ENCODE peak calls at places on chromosomes 11 and 22, in six cellular contexts. One of them, this sample, is unnamed.

GRCh38 chr11:18046116-18046777 is at the start of gene TPH1:
- DNase-seq in omental fat pad: peak
- DNase-seq in progenitor cell of endocrine pancreas: peak
- DNase-seq in choroid plexus epithelial cell: peak
- DNase-seq in IMR-90: peak
- DNase-seq in lung: peak
- DNase-seq in this sample: peak

GRCh38 chr11:14347991-14348390 is 11.0 kb downstream of the RRAS2 start:
- DNase-seq in progenitor cell of endocrine pancreas: no peak
- DNase-seq in lung: no peak
- DNase-seq in choroid plexus epithelial cell: no peak
- DNase-seq in IMR-90: no peak
- DNase-seq in omental fat pad: no peak
- DNase-seq in this sample: no peak

GRCh38 chr11:73372371-73372993 is 3.7 kb upstream of the RELT start:
- DNase-seq in omental fat pad: no peak
- DNase-seq in choroid plexus epithelial cell: peak
- DNase-seq in lung: no peak
- DNase-seq in IMR-90: no peak
- DNase-seq in progenitor cell of endocrine pancreas: no peak
- DNase-seq in this sample: no peak

GRCh38 chr11:130247289-130247688 is 67.4 kb downstream of the ZBTB44 start:
- DNase-seq in IMR-90: no peak
- DNase-seq in omental fat pad: no peak
- DNase-seq in lung: no peak
- DNase-seq in choroid plexus epithelial cell: no peak
- DNase-seq in progenitor cell of endocrine pancreas: no peak
- DNase-seq in this sample: no peak

GRCh38 chr22:37457093-37457893 is 28.9 kb downstream of the MFNG start:
- DNase-seq in choroid plexus epithelial cell: peak
- DNase-seq in IMR-90: peak
- DNase-seq in omental fat pad: peak
- DNase-seq in lung: peak
- DNase-seq in progenitor cell of endocrine pancreas: peak
- DNase-seq in this sample: peak

GRCh38 chr11:94635072-94635471 is 67.9 kb downstream of the PIWIL4 start:
- DNase-seq in choroid plexus epithelial cell: no peak
- DNase-seq in omental fat pad: no peak
- DNase-seq in IMR-90: no peak
- DNase-seq in progenitor cell of endocrine pancreas: no peak
- DNase-seq in lung: no peak
- DNase-seq in this sample: no peak

GRCh38 chr22:37865510-37865909 is 16.3 kb downstream of the EIF3L start:
- DNase-seq in IMR-90: no peak
- DNase-seq in choroid plexus epithelial cell: no peak
- DNase-seq in omental fat pad: no peak
- DNase-seq in progenitor cell of endocrine pancreas: no peak
- DNase-seq in lung: no peak
- DNase-seq in this sample: no peak

GRCh38 chr22:30445438-30445936 is 19.9 kb downstream of the MTFP1 start:
- DNase-seq in progenitor cell of endocrine pancreas: no peak
- DNase-seq in lung: no peak
- DNase-seq in IMR-90: peak
- DNase-seq in omental fat pad: no peak
- DNase-seq in choroid plexus epithelial cell: peak
- DNase-seq in this sample: no peak

GRCh38 chr11:15275141-15275540 is 160.4 kb downstream of the INSC start:
- DNase-seq in choroid plexus epithelial cell: no peak
- DNase-seq in lung: no peak
- DNase-seq in IMR-90: no peak
- DNase-seq in progenitor cell of endocrine pancreas: no peak
- DNase-seq in omental fat pad: no peak
- DNase-seq in this sample: no peak

GRCh38 chr11:30381879-30382278 is 59.0 kb downstream of the ARL14EP start:
- DNase-seq in lung: no peak
- DNase-seq in progenitor cell of endocrine pancreas: no peak
- DNase-seq in IMR-90: no peak
- DNase-seq in omental fat pad: no peak
- DNase-seq in choroid plexus epithelial cell: no peak
- DNase-seq in this sample: no peak

GRCh38 chr11:122020902-122021301 is 95.1 kb downstream of the BLID start:
- DNase-seq in progenitor cell of endocrine pancreas: no peak
- DNase-seq in IMR-90: peak
- DNase-seq in choroid plexus epithelial cell: peak
- DNase-seq in lung: no peak
- DNase-seq in omental fat pad: no peak
- DNase-seq in this sample: peak

GRCh38 chr22:29266564-29267461 is 968 bp downstream of the RHBDD3 start:
- DNase-seq in progenitor cell of endocrine pancreas: no peak
- DNase-seq in lung: no peak
- DNase-seq in choroid plexus epithelial cell: peak
- DNase-seq in IMR-90: peak
- DNase-seq in omental fat pad: no peak
- DNase-seq in this sample: peak

GRCh38 chr11:1392111-1392510 is 2.4 kb downstream of the BRSK2 start:
- DNase-seq in lung: no peak
- DNase-seq in choroid plexus epithelial cell: no peak
- DNase-seq in progenitor cell of endocrine pancreas: no peak
- DNase-seq in omental fat pad: no peak
- DNase-seq in IMR-90: no peak
- DNase-seq in this sample: no peak

GRCh38 chr11:120244476-120244875 is 4.5 kb downstream of the POU2F3 start:
- DNase-seq in lung: no peak
- DNase-seq in choroid plexus epithelial cell: peak
- DNase-seq in IMR-90: peak
- DNase-seq in progenitor cell of endocrine pancreas: no peak
- DNase-seq in omental fat pad: no peak
- DNase-seq in this sample: no peak

GRCh38 chr11:44947114-44947513 is 3.6 kb downstream of the TP53I11 start:
- DNase-seq in IMR-90: no peak
- DNase-seq in choroid plexus epithelial cell: no peak
- DNase-seq in lung: no peak
- DNase-seq in omental fat pad: no peak
- DNase-seq in progenitor cell of endocrine pancreas: no peak
- DNase-seq in this sample: no peak

GRCh38 chr11:3841426-3842304 is 906 bp upstream of the RHOG start:
- DNase-seq in progenitor cell of endocrine pancreas: peak
- DNase-seq in omental fat pad: peak
- DNase-seq in lung: peak
- DNase-seq in IMR-90: peak
- DNase-seq in choroid plexus epithelial cell: peak
- DNase-seq in this sample: peak

GRCh38 chr11:31325162-31325561 is 44.4 kb downstream of the DCDC1 start:
- DNase-seq in choroid plexus epithelial cell: peak
- DNase-seq in lung: no peak
- DNase-seq in progenitor cell of endocrine pancreas: no peak
- DNase-seq in omental fat pad: no peak
- DNase-seq in IMR-90: peak
- DNase-seq in this sample: no peak

GRCh38 chr11:84855846-84856245 is 771.3 kb downstream of the DLG2 start:
- DNase-seq in omental fat pad: no peak
- DNase-seq in lung: no peak
- DNase-seq in progenitor cell of endocrine pancreas: no peak
- DNase-seq in IMR-90: peak
- DNase-seq in choroid plexus epithelial cell: peak
- DNase-seq in this sample: no peak

GRCh38 chr22:20239063-20239950 is 28.8 kb downstream of the RTN4R start:
- DNase-seq in IMR-90: peak
- DNase-seq in choroid plexus epithelial cell: no peak
- DNase-seq in omental fat pad: no peak
- DNase-seq in progenitor cell of endocrine pancreas: no peak
- DNase-seq in lung: no peak
- DNase-seq in this sample: peak

GRCh38 chr11:126949066-126949945 is 51.3 kb downstream of the KIRREL3 start:
- DNase-seq in choroid plexus epithelial cell: no peak
- DNase-seq in progenitor cell of endocrine pancreas: no peak
- DNase-seq in omental fat pad: no peak
- DNase-seq in lung: no peak
- DNase-seq in IMR-90: peak
- DNase-seq in this sample: no peak

GRCh38 chr11:71265559-71266092 is 13.2 kb upstream of the SHANK2 start:
- DNase-seq in progenitor cell of endocrine pancreas: no peak
- DNase-seq in choroid plexus epithelial cell: no peak
- DNase-seq in IMR-90: no peak
- DNase-seq in lung: no peak
- DNase-seq in omental fat pad: no peak
- DNase-seq in this sample: no peak

GRCh38 chr11:71266114-71266833 is 13.9 kb upstream of the SHANK2 start:
- DNase-seq in omental fat pad: no peak
- DNase-seq in lung: peak
- DNase-seq in choroid plexus epithelial cell: no peak
- DNase-seq in progenitor cell of endocrine pancreas: no peak
- DNase-seq in IMR-90: no peak
- DNase-seq in this sample: no peak

GRCh38 chr11:71269603-71270511 is 17.5 kb upstream of the SHANK2 start:
- DNase-seq in choroid plexus epithelial cell: no peak
- DNase-seq in progenitor cell of endocrine pancreas: no peak
- DNase-seq in lung: no peak
- DNase-seq in IMR-90: no peak
- DNase-seq in omental fat pad: no peak
- DNase-seq in this sample: no peak

GRCh38 chr11:71267807-71268421 is 15.5 kb upstream of the SHANK2 start:
- DNase-seq in progenitor cell of endocrine pancreas: no peak
- DNase-seq in omental fat pad: no peak
- DNase-seq in IMR-90: no peak
- DNase-seq in choroid plexus epithelial cell: no peak
- DNase-seq in lung: no peak
- DNase-seq in this sample: no peak

GRCh38 chr11:71268706-71269321 is 16.4 kb upstream of the SHANK2 start:
- DNase-seq in lung: no peak
- DNase-seq in IMR-90: no peak
- DNase-seq in omental fat pad: no peak
- DNase-seq in choroid plexus epithelial cell: no peak
- DNase-seq in progenitor cell of endocrine pancreas: no peak
- DNase-seq in this sample: no peak
- TF ChIP-seq CTCF in lung: no peak
- TF ChIP-seq CTCF in IMR-90: no peak
- TF ChIP-seq CTCF in omental fat pad: no peak
- TF ChIP-seq CTCF in choroid plexus epithelial cell: no peak
- TF ChIP-seq CTCF in progenitor cell of endocrine pancreas: no peak
- TF ChIP-seq CTCF in this sample: no peak

GRCh38 chr22:25061605-25062377 is 109.3 kb downstream of the KIAA1671 start:
- DNase-seq in lung: no peak
- DNase-seq in omental fat pad: no peak
- DNase-seq in choroid plexus epithelial cell: no peak
- DNase-seq in IMR-90: no peak
- DNase-seq in progenitor cell of endocrine pancreas: no peak
- DNase-seq in this sample: no peak

GRCh38 chr22:25062378-25063095 is 110.0 kb downstream of the KIAA1671 start:
- DNase-seq in lung: no peak
- DNase-seq in choroid plexus epithelial cell: no peak
- DNase-seq in IMR-90: no peak
- DNase-seq in omental fat pad: no peak
- DNase-seq in progenitor cell of endocrine pancreas: no peak
- DNase-seq in this sample: no peak

GRCh38 chr22:25059438-25059837 is 106.9 kb downstream of the KIAA1671 start:
- DNase-seq in omental fat pad: no peak
- DNase-seq in lung: no peak
- DNase-seq in IMR-90: no peak
- DNase-seq in choroid plexus epithelial cell: no peak
- DNase-seq in progenitor cell of endocrine pancreas: no peak
- DNase-seq in this sample: no peak

GRCh38 chr22:25061134-25061533 is 108.6 kb downstream of the KIAA1671 start:
- DNase-seq in omental fat pad: no peak
- DNase-seq in IMR-90: no peak
- DNase-seq in lung: no peak
- DNase-seq in choroid plexus epithelial cell: no peak
- DNase-seq in progenitor cell of endocrine pancreas: no peak
- DNase-seq in this sample: no peak

GRCh38 chr22:25060522-25061071 is 108.1 kb downstream of the KIAA1671 start:
- DNase-seq in lung: no peak
- DNase-seq in choroid plexus epithelial cell: peak
- DNase-seq in omental fat pad: no peak
- DNase-seq in progenitor cell of endocrine pancreas: no peak
- DNase-seq in IMR-90: no peak
- DNase-seq in this sample: no peak
- TF ChIP-seq CTCF in lung: peak
- TF ChIP-seq CTCF in choroid plexus epithelial cell: peak
- TF ChIP-seq CTCF in omental fat pad: no peak
- TF ChIP-seq CTCF in progenitor cell of endocrine pancreas: peak
- TF ChIP-seq CTCF in IMR-90: no peak
- TF ChIP-seq CTCF in this sample: no peak

DNA sequence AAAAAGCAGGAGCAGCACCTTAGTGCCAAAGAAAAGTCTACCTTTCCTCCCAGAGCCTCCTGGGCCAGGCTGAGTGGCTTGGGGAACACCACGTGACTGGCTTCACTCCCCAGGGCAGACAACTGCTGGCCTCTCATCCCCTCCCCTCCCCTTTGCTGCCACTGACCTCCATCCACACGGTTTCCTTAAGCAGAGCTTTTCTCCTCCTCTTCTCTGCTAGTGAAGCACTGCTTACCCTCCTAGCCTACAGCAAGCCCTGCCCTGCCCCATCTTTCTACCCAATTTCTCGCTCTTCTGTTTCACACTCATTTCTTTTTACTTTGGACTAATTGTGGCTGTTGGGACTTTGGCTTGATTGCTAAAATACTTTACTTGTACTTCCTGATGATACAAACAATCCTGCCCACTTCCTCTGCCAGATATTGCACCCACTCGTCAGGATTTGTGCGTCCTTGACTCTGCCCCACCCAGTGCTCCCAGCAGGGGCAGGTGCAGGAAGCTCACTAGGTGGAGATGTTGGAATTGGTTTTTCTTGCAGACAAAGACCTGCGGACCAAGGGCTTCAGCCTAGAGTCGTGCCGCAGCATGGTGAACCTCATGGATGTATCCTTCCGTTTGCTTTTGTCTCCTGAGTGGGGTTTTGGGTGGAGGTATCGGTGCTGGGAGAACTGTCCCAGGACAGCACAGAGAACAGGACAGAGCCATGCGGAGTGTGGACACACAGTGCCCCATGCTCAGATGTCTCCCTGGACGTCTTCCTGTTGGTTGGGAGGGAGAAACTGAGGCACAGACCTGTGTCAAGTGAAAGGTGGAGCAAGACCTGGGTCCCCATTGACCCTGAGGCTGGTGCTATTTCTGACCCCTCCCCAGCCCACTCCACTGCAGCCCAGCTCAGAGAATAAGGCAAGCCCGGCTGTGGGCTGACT is 27.3 kb downstream of the CAPN1 start:
- DNase-seq in IMR-90: no peak
- DNase-seq in choroid plexus epithelial cell: no peak
- DNase-seq in lung: no peak
- DNase-seq in progenitor cell of endocrine pancreas: no peak
- DNase-seq in omental fat pad: no peak
- DNase-seq in this sample: no peak
- TF ChIP-seq CTCF in IMR-90: no peak
- TF ChIP-seq CTCF in choroid plexus epithelial cell: no peak
- TF ChIP-seq CTCF in lung: no peak
- TF ChIP-seq CTCF in progenitor cell of endocrine pancreas: no peak
- TF ChIP-seq CTCF in omental fat pad: no peak
- TF ChIP-seq CTCF in this sample: no peak

DNA sequence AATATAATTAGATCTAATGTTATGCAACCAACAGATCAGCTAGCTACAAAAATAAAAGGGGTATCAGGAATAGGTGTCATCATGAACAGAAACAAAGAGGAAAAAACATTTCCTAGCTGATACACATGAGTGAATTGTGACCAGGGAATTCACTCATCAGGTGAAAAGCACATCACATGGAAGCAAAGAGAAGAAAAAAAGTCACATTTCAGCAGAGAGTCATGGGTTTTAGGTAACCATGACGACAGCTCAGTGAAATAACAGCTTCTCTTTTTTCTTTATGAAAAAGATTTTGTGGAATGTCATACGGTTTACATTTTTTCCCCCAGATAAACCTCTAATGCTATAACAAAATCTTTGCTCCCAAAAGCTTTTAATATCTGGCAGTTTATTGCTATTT is 5.1 kb downstream of the TYR start:
- DNase-seq in lung: no peak
- DNase-seq in IMR-90: peak
- DNase-seq in progenitor cell of endocrine pancreas: no peak
- DNase-seq in omental fat pad: no peak
- DNase-seq in choroid plexus epithelial cell: peak
- DNase-seq in this sample: no peak
- TF ChIP-seq CTCF in lung: no peak
- TF ChIP-seq CTCF in IMR-90: no peak
- TF ChIP-seq CTCF in progenitor cell of endocrine pancreas: no peak
- TF ChIP-seq CTCF in omental fat pad: no peak
- TF ChIP-seq CTCF in choroid plexus epithelial cell: no peak
- TF ChIP-seq CTCF in this sample: no peak

This sample was measured in glutamatergic neuron.